ENCODE peak calls at places on chromosomes 16 and 17, in eight cellular contexts. One of them, this sample, is unnamed.

GRCh38 chr17:64622931-64623654 is 39.0 kb downstream of the SMURF2 start:
- DNase-seq in GM23248: peak; percentile 91
- DNase-seq in body of pancreas: no peak
- DNase-seq in endothelial cell of umbilical vein: peak; percentile 97
- DNase-seq in IMR-90: peak; percentile 91
- DNase-seq in ascending aorta: no peak
- DNase-seq in Peyer's patch: no peak
- DNase-seq in aorta: no peak
- DNase-seq in this sample: peak; percentile 92

GRCh38 chr17:2892305-2892971 is 96.2 kb downstream of the RAP1GAP2 start:
- DNase-seq in body of pancreas: peak; percentile 73
- DNase-seq in Peyer's patch: peak; percentile 66
- DNase-seq in aorta: no peak
- DNase-seq in endothelial cell of umbilical vein: peak; percentile 19
- DNase-seq in IMR-90: peak; percentile 96
- DNase-seq in GM23248: peak; percentile 94
- DNase-seq in ascending aorta: no peak
- DNase-seq in this sample: peak; percentile 88

GRCh38 chr16:5768445-5768844 is 670.9 kb upstream of the EEF2KMT start:
- DNase-seq in Peyer's patch: no peak
- DNase-seq in endothelial cell of umbilical vein: no peak
- DNase-seq in GM23248: no peak
- DNase-seq in ascending aorta: no peak
- DNase-seq in body of pancreas: no peak
- DNase-seq in aorta: no peak
- DNase-seq in IMR-90: no peak
- DNase-seq in this sample: no peak

GRCh38 chr17:34974794-34975428 is 5.4 kb upstream of the LIG3 start:
- DNase-seq in endothelial cell of umbilical vein: no peak
- DNase-seq in aorta: no peak
- DNase-seq in IMR-90: no peak
- DNase-seq in Peyer's patch: no peak
- DNase-seq in GM23248: no peak
- DNase-seq in ascending aorta: no peak
- DNase-seq in body of pancreas: no peak
- DNase-seq in this sample: no peak

GRCh38 chr17:36793976-36794375 is 143.3 kb upstream of the LHX1 start:
- DNase-seq in endothelial cell of umbilical vein: no peak
- DNase-seq in body of pancreas: no peak
- DNase-seq in aorta: no peak
- DNase-seq in ascending aorta: no peak
- DNase-seq in IMR-90: no peak
- DNase-seq in GM23248: no peak
- DNase-seq in Peyer's patch: no peak
- DNase-seq in this sample: no peak

GRCh38 chr16:84825896-84826557 is 6.2 kb downstream of the CRISPLD2 start:
- DNase-seq in body of pancreas: no peak
- DNase-seq in GM23248: peak; percentile 94
- DNase-seq in ascending aorta: no peak
- DNase-seq in Peyer's patch: no peak
- DNase-seq in aorta: no peak
- DNase-seq in endothelial cell of umbilical vein: no peak
- DNase-seq in IMR-90: peak; percentile 75
- DNase-seq in this sample: no peak

GRCh38 chr16:31253642-31254045 is 6.1 kb upstream of the ITGAM start:
- DNase-seq in endothelial cell of umbilical vein: no peak
- DNase-seq in body of pancreas: no peak
- DNase-seq in aorta: no peak
- DNase-seq in Peyer's patch: peak; percentile 70
- DNase-seq in IMR-90: no peak
- DNase-seq in ascending aorta: peak; percentile 71
- DNase-seq in GM23248: no peak
- DNase-seq in this sample: no peak

GRCh38 chr17:56185491-56185890 is 32.2 kb downstream of the ANKFN1 start:
- DNase-seq in body of pancreas: no peak
- DNase-seq in Peyer's patch: no peak
- DNase-seq in endothelial cell of umbilical vein: peak; percentile 5
- DNase-seq in IMR-90: peak; percentile 49
- DNase-seq in GM23248: peak; percentile 67
- DNase-seq in aorta: no peak
- DNase-seq in ascending aorta: no peak
- DNase-seq in this sample: peak; percentile 73

GRCh38 chr17:2403044-2403443 is 2.2 kb upstream of the MNT start:
- DNase-seq in IMR-90: no peak
- DNase-seq in ascending aorta: no peak
- DNase-seq in body of pancreas: no peak
- DNase-seq in aorta: no peak
- DNase-seq in endothelial cell of umbilical vein: no peak
- DNase-seq in Peyer's patch: no peak
- DNase-seq in GM23248: no peak
- DNase-seq in this sample: no peak

GRCh38 chr17:49932131-49932723 is 36.8 kb upstream of the DLX4 start:
- DNase-seq in GM23248: no peak
- DNase-seq in endothelial cell of umbilical vein: no peak
- DNase-seq in body of pancreas: no peak
- DNase-seq in ascending aorta: no peak
- DNase-seq in aorta: no peak
- DNase-seq in Peyer's patch: no peak
- DNase-seq in IMR-90: no peak
- DNase-seq in this sample: no peak

GRCh38 chr16:1651055-1651454 is 27.0 kb upstream of the JPT2 start:
- DNase-seq in body of pancreas: no peak
- DNase-seq in IMR-90: no peak
- DNase-seq in aorta: no peak
- DNase-seq in endothelial cell of umbilical vein: no peak
- DNase-seq in Peyer's patch: no peak
- DNase-seq in GM23248: no peak
- DNase-seq in ascending aorta: no peak
- DNase-seq in this sample: no peak

GRCh38 chr17:72600934-72601333 is 480.1 kb downstream of the SOX9 start:
- DNase-seq in endothelial cell of umbilical vein: no peak
- DNase-seq in IMR-90: peak; percentile 80
- DNase-seq in ascending aorta: no peak
- DNase-seq in GM23248: peak; percentile 78
- DNase-seq in Peyer's patch: no peak
- DNase-seq in aorta: no peak
- DNase-seq in body of pancreas: no peak
- DNase-seq in this sample: peak; percentile 96

GRCh38 chr16:14399397-14400284 is 230.4 kb downstream of the PARN start:
- DNase-seq in IMR-90: peak; percentile 62
- DNase-seq in ascending aorta: peak; percentile 90
- DNase-seq in aorta: peak; percentile 88
- DNase-seq in endothelial cell of umbilical vein: peak; percentile 34
- DNase-seq in GM23248: peak; percentile 74
- DNase-seq in body of pancreas: no peak
- DNase-seq in Peyer's patch: no peak
- DNase-seq in this sample: peak; percentile 78

GRCh38 chr17:5557485-5557884 is 26.8 kb downstream of the NLRP1 start:
- DNase-seq in GM23248: peak; percentile 63
- DNase-seq in body of pancreas: no peak
- DNase-seq in Peyer's patch: no peak
- DNase-seq in endothelial cell of umbilical vein: peak; percentile 17
- DNase-seq in IMR-90: peak; percentile 84
- DNase-seq in aorta: no peak
- DNase-seq in ascending aorta: no peak
- DNase-seq in this sample: peak; percentile 37

GRCh38 chr17:36608794-36609497 is 7.6 kb downstream of the MRM1 start:
- DNase-seq in IMR-90: peak; percentile 66
- DNase-seq in GM23248: peak; percentile 49
- DNase-seq in Peyer's patch: peak; percentile 71
- DNase-seq in body of pancreas: no peak
- DNase-seq in endothelial cell of umbilical vein: peak; percentile 49
- DNase-seq in aorta: peak; percentile 80
- DNase-seq in ascending aorta: no peak
- DNase-seq in this sample: peak; percentile 38

DNA sequence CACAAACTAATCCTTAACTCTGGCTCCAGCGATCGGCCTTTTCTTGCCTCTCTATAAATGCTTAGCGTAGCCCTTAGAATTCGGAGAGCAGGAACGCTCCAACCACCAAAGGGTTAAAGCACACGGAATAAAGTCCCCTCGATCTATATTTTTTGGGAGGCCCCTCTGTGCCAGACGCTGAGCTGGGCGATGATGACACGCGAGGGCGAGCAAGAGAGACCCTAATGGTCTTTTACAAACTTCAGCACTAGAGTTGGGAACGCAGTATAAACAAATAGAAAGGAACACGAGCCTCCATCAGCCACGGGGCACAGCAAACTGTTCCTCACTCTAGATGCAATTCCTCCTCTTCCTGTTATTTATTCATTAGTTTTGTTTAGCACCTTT is 1.8 kb downstream of the TOX3 start:
- DNase-seq in aorta: no peak
- DNase-seq in GM23248: peak; percentile 3
- DNase-seq in IMR-90: no peak
- DNase-seq in body of pancreas: no peak
- DNase-seq in endothelial cell of umbilical vein: no peak
- DNase-seq in Peyer's patch: no peak
- DNase-seq in ascending aorta: no peak
- DNase-seq in this sample: no peak
- H3K27ac ChIP-seq in aorta: no peak overlapping the region
- H3K27ac ChIP-seq in GM23248: no peak overlapping the region
- H3K27ac ChIP-seq in IMR-90: no peak overlapping the region
- H3K27ac ChIP-seq in body of pancreas: no peak overlapping the region
- H3K27ac ChIP-seq in endothelial cell of umbilical vein: no peak overlapping the region
- H3K27ac ChIP-seq in Peyer's patch: no peak overlapping the region
- H3K27ac ChIP-seq in ascending aorta: no peak overlapping the region
- H3K27ac ChIP-seq in this sample: no peak overlapping the region

GRCh38 chr17:28744802-28745051 is 916 bp downstream of the TRAF4 start:
- DNase-seq in IMR-90: no peak
- DNase-seq in aorta: no peak
- DNase-seq in Peyer's patch: no peak
- DNase-seq in body of pancreas: no peak
- DNase-seq in GM23248: no peak
- DNase-seq in endothelial cell of umbilical vein: no peak
- DNase-seq in ascending aorta: no peak
- DNase-seq in this sample: no peak
- H3K27ac ChIP-seq in IMR-90: peak overlapping the region; percentile 94
- H3K27ac ChIP-seq in aorta: peak overlapping the region; percentile 74
- H3K27ac ChIP-seq in Peyer's patch: peak overlapping the region; percentile 99
- H3K27ac ChIP-seq in body of pancreas: peak overlapping the region; percentile 94
- H3K27ac ChIP-seq in GM23248: peak overlapping the region; percentile 93
- H3K27ac ChIP-seq in endothelial cell of umbilical vein: peak overlapping the region; percentile 86
- H3K27ac ChIP-seq in ascending aorta: peak overlapping the region; percentile 98
- H3K27ac ChIP-seq in this sample: peak overlapping the region; percentile 77

DNA sequence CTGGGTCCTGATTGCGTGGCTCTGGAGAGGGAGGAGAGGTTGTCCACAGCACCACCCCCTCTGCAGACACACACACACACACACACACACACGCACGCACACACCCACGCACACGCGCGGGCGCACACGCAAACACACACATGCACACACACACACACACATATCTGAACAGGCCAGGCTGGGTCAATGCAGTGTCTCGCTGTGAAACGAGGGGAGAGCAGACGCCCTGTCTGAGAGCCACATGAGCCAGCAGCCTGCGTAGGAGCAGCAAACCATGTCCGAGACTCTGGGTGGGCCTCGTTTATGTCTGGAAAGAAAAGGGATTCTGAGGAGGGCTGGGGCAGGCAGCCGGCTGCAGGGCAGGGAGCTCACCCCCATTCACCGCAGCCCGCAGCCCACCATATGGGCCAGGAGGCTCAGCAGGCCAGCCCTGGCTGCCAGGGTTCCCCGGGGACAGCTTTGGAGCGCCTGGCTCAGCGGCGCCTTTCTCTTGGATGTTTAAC is 93.3 kb upstream of the TNRC6C start:
- DNase-seq in body of pancreas: no peak
- DNase-seq in endothelial cell of umbilical vein: no peak
- DNase-seq in Peyer's patch: no peak
- DNase-seq in GM23248: peak; percentile 71
- DNase-seq in ascending aorta: no peak
- DNase-seq in IMR-90: no peak
- DNase-seq in aorta: peak; percentile 80
- DNase-seq in this sample: no peak
- H3K27ac ChIP-seq in body of pancreas: no peak overlapping the region
- H3K27ac ChIP-seq in endothelial cell of umbilical vein: no peak overlapping the region
- H3K27ac ChIP-seq in Peyer's patch: no peak overlapping the region
- H3K27ac ChIP-seq in GM23248: peak overlapping the region; percentile 49
- H3K27ac ChIP-seq in ascending aorta: peak overlapping the region; percentile 71
- H3K27ac ChIP-seq in IMR-90: no peak overlapping the region
- H3K27ac ChIP-seq in aorta: no peak overlapping the region
- H3K27ac ChIP-seq in this sample: no peak overlapping the region

GRCh38 chr16:3439637-3440036 is 3.7 kb downstream of the ZNF597 start:
- DNase-seq in GM23248: no peak
- DNase-seq in endothelial cell of umbilical vein: no peak
- DNase-seq in IMR-90: no peak
- DNase-seq in ascending aorta: no peak
- DNase-seq in aorta: no peak
- DNase-seq in Peyer's patch: no peak
- DNase-seq in body of pancreas: no peak
- DNase-seq in this sample: no peak

GRCh38 chr16:3444032-3444388 is 530 bp downstream of the NAA60 start:
- DNase-seq in body of pancreas: no peak
- DNase-seq in IMR-90: peak; percentile 80
- DNase-seq in GM23248: peak; percentile 88
- DNase-seq in aorta: no peak
- DNase-seq in ascending aorta: no peak
- DNase-seq in Peyer's patch: peak; percentile 49
- DNase-seq in endothelial cell of umbilical vein: peak; percentile 87
- DNase-seq in this sample: peak; percentile 76

GRCh38 chr16:3443108-3444031 is at the start of the genes NAA60 and ZNF597:
- DNase-seq in Peyer's patch: peak; percentile 92
- DNase-seq in endothelial cell of umbilical vein: peak; percentile 90
- DNase-seq in body of pancreas: peak; percentile 81
- DNase-seq in ascending aorta: peak; percentile 90
- DNase-seq in aorta: peak; percentile 89
- DNase-seq in GM23248: peak; percentile 92
- DNase-seq in IMR-90: peak; percentile 93
- DNase-seq in this sample: peak; percentile 93
- H3K27ac ChIP-seq in Peyer's patch: peak within 1 kb of the TSS; percentile 67
- H3K27ac ChIP-seq in endothelial cell of umbilical vein: peak within 1 kb of the TSS; percentile 92
- H3K27ac ChIP-seq in body of pancreas: no peak within 1 kb of the TSS
- H3K27ac ChIP-seq in ascending aorta: peak within 1 kb of the TSS; percentile 79
- H3K27ac ChIP-seq in aorta: peak within 1 kb of the TSS; percentile 37
- H3K27ac ChIP-seq in GM23248: peak within 1 kb of the TSS; percentile 93
- H3K27ac ChIP-seq in IMR-90: peak within 1 kb of the TSS; percentile 58
- H3K27ac ChIP-seq in this sample: peak within 1 kb of the TSS; percentile 85

GRCh38 chr17:311119-311848 is 41.3 kb downstream of the RPH3AL start:
- DNase-seq in body of pancreas: no peak
- DNase-seq in ascending aorta: no peak
- DNase-seq in IMR-90: no peak
- DNase-seq in endothelial cell of umbilical vein: no peak
- DNase-seq in Peyer's patch: no peak
- DNase-seq in GM23248: no peak
- DNase-seq in aorta: peak; percentile 49
- DNase-seq in this sample: no peak
- H3K27ac ChIP-seq in body of pancreas: no peak overlapping the region
- H3K27ac ChIP-seq in ascending aorta: no peak overlapping the region
- H3K27ac ChIP-seq in IMR-90: no peak overlapping the region
- H3K27ac ChIP-seq in endothelial cell of umbilical vein: no peak overlapping the region
- H3K27ac ChIP-seq in Peyer's patch: no peak overlapping the region
- H3K27ac ChIP-seq in GM23248: no peak overlapping the region
- H3K27ac ChIP-seq in aorta: no peak overlapping the region
- H3K27ac ChIP-seq in this sample: no peak overlapping the region

This sample was measured in astrocyte.